ENCODE peak calls at places on chromosomes 11 and 22, in nine cellular contexts. C is uterus; V is H1; B is esophagus squamous epithelium; Q is sigmoid colon; M is H7; W is GM06990; P is CD8-positive, alpha-beta memory T cell; K is mammary epithelial cell. J is an unnamed sample. For H3K27me3, the result is how much of the 10 kb centered on the place peaks cover.

GRCh38 chr22:31124290-31124689 is 1.5 kb downstream of the INPP5J start:
- DNase-seq in C (no peak), V (no peak), B (no peak), Q (no peak), M (no peak), W (no peak), P (no peak), K (no peak), J (no peak)

GRCh38 chr11:70141490-70142014 is 61.5 kb upstream of the FADD start:
- DNase-seq in C (no peak), V (no peak), B (no peak), Q (no peak), M (peak), W (no peak), P (no peak), K (no peak), J (no peak)

GRCh38 chr11:11793073-11793472 is 48.7 kb upstream of the USP47 start:
- DNase-seq in C (no peak), V (no peak), B (no peak), Q (no peak), M (no peak), W (no peak), P (no peak), K (no peak), J (no peak)

GRCh38 chr22:37535159-37535558 is 15.9 kb upstream of the CARD10 start:
- DNase-seq in C (no peak), V (no peak), B (no peak), Q (no peak), M (no peak), W (no peak), P (no peak), K (no peak), J (no peak)

GRCh38 chr11:103842795-103843194 is 193.6 kb upstream of the DDI1 start:
- DNase-seq in C (no peak), V (no peak), B (no peak), Q (no peak), M (no peak), W (no peak), P (no peak), K (no peak), J (no peak)

GRCh38 chr22:27877501-27877900 is 41.6 kb downstream of the PITPNB start:
- DNase-seq in C (no peak), V (no peak), B (no peak), Q (no peak), M (no peak), W (peak), P (no peak), K (no peak), J (no peak)

GRCh38 chr11:8794126-8794525 is 111.5 kb downstream of the RPL27A start:
- DNase-seq in C (no peak), V (no peak), B (no peak), Q (no peak), M (no peak), W (no peak), P (no peak), K (no peak), J (no peak)

GRCh38 chr22:37326726-37327125 is 44.4 kb downstream of the CYTH4 start:
- DNase-seq in C (no peak), V (no peak), B (no peak), Q (no peak), M (no peak), W (no peak), P (no peak), K (no peak), J (no peak)

GRCh38 chr22:31538815-31539214 is 42.5 kb downstream of the SFI1 start:
- DNase-seq in C (no peak), V (no peak), B (no peak), Q (no peak), M (no peak), W (no peak), P (no peak), K (no peak), J (no peak)

GRCh38 chr22:16818538-16818937 is 6.7 kb downstream of the XKR3 start:
- DNase-seq in C (no peak), V (no peak), B (no peak), Q (no peak), M (no peak), W (no peak), P (no peak), K (no peak), J (no peak)

GRCh38 chr22:39543095-39543494 is 10.5 kb upstream of the RPS19BP1 start:
- DNase-seq in C (no peak), V (no peak), B (no peak), Q (no peak), M (peak), W (no peak), P (no peak), K (no peak), J (no peak)

GRCh38 chr11:2791139-2791520 is 91.3 kb upstream of the KCNQ1OT1 start:
- DNase-seq in C (peak), V (peak), B (no peak), Q (peak), M (no peak), W (no peak), P (no peak), K (no peak), J (no peak)

GRCh38 chr11:110675548-110675947 is 36.7 kb downstream of the ARHGAP20 start:
- DNase-seq in C (no peak), V (no peak), B (no peak), Q (no peak), M (no peak), W (no peak), P (no peak), K (no peak), J (no peak)

GRCh38 chr11:63906585-63906984 is 10.4 kb downstream of the RCOR2 start:
- DNase-seq in C (no peak), V (peak), B (no peak), Q (no peak), M (peak), W (no peak), P (peak), K (no peak), J (no peak)

GRCh38 chr22:19772673-19773469 is 12.3 kb downstream of the TBX1 start:
- DNase-seq in C (no peak), V (no peak), B (no peak), Q (no peak), M (peak), W (peak), P (no peak), K (no peak), J (no peak)

GRCh38 chr11:69000831-69001245 is 12.2 kb downstream of the MRGPRF start:
- DNase-seq in C (peak), V (no peak), B (no peak), Q (peak), M (peak), W (no peak), P (no peak), K (peak), J (no peak)

GRCh38 chr22:45351956-45352355 is 42.2 kb downstream of the FAM118A start:
- DNase-seq in C (no peak), V (no peak), B (no peak), Q (no peak), M (no peak), W (no peak), P (no peak), K (peak), J (no peak)

GRCh38 chr11:134414772-134415765 is 3.0 kb upstream of the B3GAT1 start:
- DNase-seq in C (no peak), V (no peak), B (no peak), Q (no peak), M (peak), W (no peak), P (no peak), K (no peak), J (no peak)
- H3K27me3 ChIP-seq in C (under half), V (under half), B (under half), Q (under half), M (under half), W (under half), P (under half), K (under half), J (under half)

DNA sequence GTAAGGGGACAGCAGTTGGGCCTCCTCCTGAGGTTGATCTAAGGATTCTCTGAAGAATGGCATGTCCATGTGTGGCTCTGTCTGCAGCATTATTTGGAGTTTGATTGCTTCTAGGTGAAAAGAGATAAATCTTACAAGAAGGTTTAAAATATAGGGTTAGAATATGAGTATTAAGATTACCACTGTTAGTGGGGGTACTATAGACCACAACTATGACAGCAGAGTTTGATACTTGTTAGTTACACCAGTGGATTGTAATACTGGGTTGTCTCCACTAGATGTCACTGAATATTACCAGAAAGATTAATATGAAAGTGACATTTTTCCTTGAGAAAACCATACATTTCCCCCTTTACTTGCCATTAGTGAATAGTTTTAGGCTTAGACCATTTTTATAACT is 47.9 kb downstream of the ZNF280B start:
- DNase-seq in C (no peak), V (no peak), B (no peak), Q (no peak), M (no peak), W (no peak), P (no peak), K (no peak), J (no peak)
- H3K27me3 ChIP-seq in C (under half), V (under half), B (under half), Q (under half), M (half or more), W (under half), P (under half), K (under half), J (under half)

GRCh38 chr22:22593250-22593649 is 34.2 kb upstream of the PRAME start:
- DNase-seq in C (no peak), V (no peak), B (no peak), Q (no peak), M (no peak), W (no peak), P (no peak), K (no peak), J (no peak)
- H3K27me3 ChIP-seq in C (under half), V (under half), B (under half), Q (under half), M (under half), W (under half), P (under half), K (under half), J (under half)

DNA sequence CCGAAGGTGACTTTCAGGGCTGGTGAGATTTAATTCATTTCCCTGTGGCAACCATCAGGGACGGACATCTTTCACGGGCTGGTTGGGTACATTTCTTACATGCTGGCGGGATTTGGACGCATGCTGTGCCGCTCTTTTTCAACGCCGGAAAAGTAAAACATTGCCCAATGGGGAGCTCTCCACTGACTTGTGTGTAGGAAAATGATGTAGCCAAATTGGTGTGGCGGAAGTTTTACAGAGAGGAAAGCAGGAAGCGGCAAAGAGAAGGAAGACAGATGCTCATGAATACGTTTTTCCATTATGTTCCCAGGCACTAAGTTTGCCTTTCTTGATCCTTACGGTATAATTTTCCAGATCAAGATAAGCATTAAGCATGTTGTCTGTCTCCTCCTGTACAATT is 375.8 kb downstream of the NTM start:
- DNase-seq in C (no peak), V (no peak), B (no peak), Q (no peak), M (no peak), W (no peak), P (no peak), K (no peak), J (no peak)
- H3K27me3 ChIP-seq in C (under half), V (under half), B (under half), Q (under half), M (under half), W (under half), P (under half), K (under half), J (under half)

J was measured in ascending aorta.